ENCODE peak calls at places on chromosome 14, in nine cellular contexts. Y is IMR-90, L is stomach, X is spleen, N is HepG2, G is HCT116, M is prostate gland, F is A549, V is right lobe of liver. S is an unnamed sample. For H3K4me1, the result is how much of the 10 kb centered on the place peaks cover.

GRCh38 chr14:99663716-99664635 is 19.0 kb downstream of the HHIPL1 start:
- DNase-seq in Y (no peak), L (no peak), X (no peak), N (no peak), G (no peak), M (no peak), F (no peak), V (no peak), S (no peak)

GRCh38 chr14:28784262-28785021 is 17.9 kb downstream of the FOXG1 start:
- DNase-seq in Y (no peak), L (no peak), X (no peak), N (no peak), G (no peak), M (no peak), F (no peak), V (no peak), S (no peak)

GRCh38 chr14:95222151-95222631 is 64.9 kb upstream of the DICER1 start:
- DNase-seq in Y (peak), L (no peak), X (no peak), N (peak), G (no peak), M (no peak), F (no peak), V (no peak), S (no peak)

GRCh38 chr14:21231020-21231652 is 38.1 kb downstream of the HNRNPC start:
- DNase-seq in Y (no peak), L (no peak), X (no peak), N (no peak), G (no peak), M (no peak), F (no peak), V (no peak), S (no peak)

GRCh38 chr14:88825078-88825458 is 617 bp downstream of the TTC8 start:
- DNase-seq in Y (peak), L (no peak), X (no peak), N (no peak), G (no peak), M (no peak), F (peak), V (no peak), S (no peak)

GRCh38 chr14:89041245-89041585 is 216.8 kb downstream of the TTC8 start:
- DNase-seq in Y (no peak), L (peak), X (no peak), N (peak), G (peak), M (peak), F (no peak), V (peak), S (no peak)

GRCh38 chr14:20583908-20584307 is 3.9 kb downstream of the RNASE11 start:
- DNase-seq in Y (no peak), L (no peak), X (no peak), N (no peak), G (no peak), M (no peak), F (no peak), V (no peak), S (no peak)

GRCh38 chr14:91893659-91894058 is 26.3 kb upstream of the TC2N start:
- DNase-seq in Y (no peak), L (no peak), X (no peak), N (no peak), G (no peak), M (no peak), F (no peak), V (no peak), S (no peak)

GRCh38 chr14:79659995-79660975 is 551.0 kb downstream of the DIO2 start:
- DNase-seq in Y (no peak), L (no peak), X (no peak), N (no peak), G (no peak), M (no peak), F (no peak), V (no peak), S (no peak)

GRCh38 chr14:33904609-33905008 is 46.3 kb downstream of the EGLN3 start:
- DNase-seq in Y (no peak), L (no peak), X (no peak), N (no peak), G (no peak), M (no peak), F (no peak), V (no peak), S (no peak)

GRCh38 chr14:98470663-98471062 is 801.3 kb downstream of the BCL11B start:
- DNase-seq in Y (no peak), L (no peak), X (no peak), N (no peak), G (no peak), M (no peak), F (no peak), V (no peak), S (no peak)

GRCh38 chr14:105283028-105283427 is 17.8 kb downstream of the BRF1 start:
- DNase-seq in Y (no peak), L (no peak), X (no peak), N (no peak), G (no peak), M (no peak), F (no peak), V (no peak), S (no peak)

GRCh38 chr14:64762044-64763034 is 58.1 kb downstream of the PLEKHG3 start:
- DNase-seq in Y (peak), L (peak), X (peak), N (peak), G (peak), M (peak), F (peak), V (peak), S (peak)

GRCh38 chr14:52013984-52014600 is 24.7 kb downstream of the RTRAF start:
- DNase-seq in Y (no peak), L (no peak), X (no peak), N (no peak), G (no peak), M (no peak), F (peak), V (no peak), S (no peak)

GRCh38 chr14:32720927-32721326 is 217.8 kb upstream of the NPAS3 start:
- DNase-seq in Y (peak), L (no peak), X (no peak), N (no peak), G (no peak), M (no peak), F (no peak), V (no peak), S (no peak)

GRCh38 chr14:55889124-55889523 is 229.1 kb upstream of the PELI2 start:
- DNase-seq in Y (no peak), L (peak), X (no peak), N (no peak), G (no peak), M (peak), F (peak), V (no peak), S (no peak)

GRCh38 chr14:92794547-92794941 is 439 bp downstream of the GOLGA5 start:
- DNase-seq in Y (peak), L (no peak), X (no peak), N (no peak), G (no peak), M (no peak), F (no peak), V (no peak), S (no peak)

GRCh38 chr14:86311151-86311550 is 781.2 kb downstream of the FLRT2 start:
- DNase-seq in Y (no peak), L (no peak), X (no peak), N (no peak), G (no peak), M (no peak), F (no peak), V (no peak), S (no peak)

GRCh38 chr14:38342803-38343202 is 86.9 kb upstream of the CLEC14A start:
- DNase-seq in Y (peak), L (no peak), X (peak), N (no peak), G (no peak), M (no peak), F (no peak), V (no peak), S (no peak)

GRCh38 chr14:88879016-88879415 is 54.6 kb downstream of the TTC8 start:
- DNase-seq in Y (peak), L (no peak), X (no peak), N (no peak), G (no peak), M (no peak), F (no peak), V (no peak), S (no peak)

GRCh38 chr14:34536951-34537676 is 2.4 kb downstream of the EAPP start:
- DNase-seq in Y (peak), L (no peak), X (no peak), N (no peak), G (no peak), M (no peak), F (no peak), V (peak), S (no peak)

GRCh38 chr14:55245657-55246268 is 25.5 kb upstream of the FBXO34 start:
- DNase-seq in Y (peak), L (no peak), X (no peak), N (peak), G (peak), M (peak), F (no peak), V (no peak), S (no peak)

GRCh38 chr14:79585845-79586244 is 625.5 kb downstream of the DIO2 start:
- DNase-seq in Y (peak), L (no peak), X (no peak), N (no peak), G (no peak), M (no peak), F (no peak), V (no peak), S (no peak)

GRCh38 chr14:64701660-64702059 is 2.6 kb upstream of the PLEKHG3 start:
- DNase-seq in Y (no peak), L (no peak), X (no peak), N (no peak), G (no peak), M (no peak), F (no peak), V (no peak), S (no peak)

GRCh38 chr14:64680013-64680674 is 24.1 kb upstream of the PLEKHG3 start:
- DNase-seq in Y (no peak), L (peak), X (peak), N (no peak), G (no peak), M (peak), F (no peak), V (no peak), S (no peak)

GRCh38 chr14:105023791-105024480 is 3.1 kb upstream of the CDCA4 start:
- DNase-seq in Y (peak), L (no peak), X (no peak), N (no peak), G (peak), M (no peak), F (peak), V (no peak), S (no peak)

GRCh38 chr14:94129758-94130414 is 482 bp upstream of the IFI27L2 start:
- DNase-seq in Y (peak), L (no peak), X (no peak), N (no peak), G (peak), M (no peak), F (peak), V (no peak), S (peak)

DNA sequence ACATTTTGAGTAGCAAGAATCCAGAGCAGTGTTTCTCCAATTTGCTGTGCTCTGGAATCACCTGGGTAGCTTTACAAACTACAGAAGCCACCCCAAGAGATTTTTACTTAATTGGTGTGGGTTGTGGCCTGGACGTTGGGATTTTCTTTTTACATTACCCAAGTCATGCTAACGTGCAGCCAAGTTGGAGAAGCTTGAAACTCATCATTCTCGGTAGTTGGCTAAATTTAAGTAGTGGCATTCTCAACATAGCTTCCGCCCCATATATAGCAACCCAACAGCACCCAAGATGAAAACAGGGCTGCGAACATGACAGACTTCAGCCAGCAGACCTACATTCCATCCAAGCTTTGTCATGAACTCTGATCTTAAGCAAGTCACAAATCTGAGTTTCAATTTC is 25.0 kb downstream of the DAD1 start:
- DNase-seq in Y (no peak), L (no peak), X (no peak), N (no peak), G (no peak), M (no peak), F (no peak), V (no peak), S (no peak)
- H3K4me1 ChIP-seq in Y (under half), L (half or more), X (half or more), N (under half), G (under half), M (under half), F (under half), V (under half), S (under half)

GRCh38 chr14:73710737-73711136 is 3.4 kb downstream of the PNMA1 start:
- DNase-seq in Y (no peak), L (no peak), X (no peak), N (no peak), G (no peak), M (no peak), F (no peak), V (no peak), S (no peak)

GRCh38 chr14:73713206-73713803 is 879 bp downstream of the PNMA1 start:
- DNase-seq in Y (no peak), L (no peak), X (no peak), N (no peak), G (no peak), M (no peak), F (peak), V (no peak), S (no peak)

GRCh38 chr14:73712071-73712506 is 2.1 kb downstream of the PNMA1 start:
- DNase-seq in Y (peak), L (no peak), X (no peak), N (no peak), G (no peak), M (no peak), F (no peak), V (no peak), S (no peak)

GRCh38 chr14:73713804-73714655 is at the start of gene PNMA1:
- DNase-seq in Y (peak), L (peak), X (peak), N (peak), G (no peak), M (peak), F (peak), V (peak), S (peak)

DNA sequence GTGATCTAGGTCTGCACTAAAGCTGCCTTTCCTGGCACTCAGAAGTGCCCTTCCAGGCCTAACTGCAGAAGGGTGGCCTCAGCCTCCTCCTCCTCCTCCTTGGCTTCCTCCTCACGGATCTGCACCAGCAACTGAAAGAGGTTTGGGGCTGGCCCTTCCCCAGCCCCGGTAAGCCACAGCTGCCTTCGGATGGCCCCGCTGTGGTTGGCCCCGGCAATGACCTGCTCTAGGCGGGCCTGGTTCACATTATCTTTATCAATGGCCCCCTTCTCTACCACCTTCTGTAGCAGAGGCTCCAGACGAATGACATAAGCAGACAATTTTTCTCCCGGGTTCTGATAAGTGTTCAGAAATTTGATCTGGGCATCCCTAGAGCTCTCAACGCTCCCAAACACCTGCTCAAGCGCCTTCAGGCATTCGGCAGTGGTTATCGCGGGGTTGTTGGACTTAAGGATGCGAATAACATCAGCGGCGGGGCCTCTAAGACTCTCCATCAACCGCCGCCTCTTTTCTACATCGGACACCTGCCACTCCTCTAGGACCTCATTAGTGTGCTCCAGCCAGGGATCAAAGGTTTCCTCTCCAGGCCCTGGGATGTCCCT is 1.5 kb downstream of the PNMA1 start:
- DNase-seq in Y (peak), L (no peak), X (peak), N (no peak), G (no peak), M (no peak), F (no peak), V (no peak), S (no peak)
- TF ChIP-seq POLR2A in Y (no peak), L (no peak), X (no peak), N (no peak), G (no peak), M (no peak), F (no peak), V (no peak), S (no peak)

GRCh38 chr14:61754627-61755381 is 7.4 kb upstream of the SNAPC1 start:
- DNase-seq in Y (peak), L (no peak), X (no peak), N (no peak), G (no peak), M (no peak), F (no peak), V (no peak), S (no peak)
- H3K4me1 ChIP-seq in Y (under half), L (under half), X (under half), N (under half), G (under half), M (under half), F (under half), V (under half), S (under half)

DNA sequence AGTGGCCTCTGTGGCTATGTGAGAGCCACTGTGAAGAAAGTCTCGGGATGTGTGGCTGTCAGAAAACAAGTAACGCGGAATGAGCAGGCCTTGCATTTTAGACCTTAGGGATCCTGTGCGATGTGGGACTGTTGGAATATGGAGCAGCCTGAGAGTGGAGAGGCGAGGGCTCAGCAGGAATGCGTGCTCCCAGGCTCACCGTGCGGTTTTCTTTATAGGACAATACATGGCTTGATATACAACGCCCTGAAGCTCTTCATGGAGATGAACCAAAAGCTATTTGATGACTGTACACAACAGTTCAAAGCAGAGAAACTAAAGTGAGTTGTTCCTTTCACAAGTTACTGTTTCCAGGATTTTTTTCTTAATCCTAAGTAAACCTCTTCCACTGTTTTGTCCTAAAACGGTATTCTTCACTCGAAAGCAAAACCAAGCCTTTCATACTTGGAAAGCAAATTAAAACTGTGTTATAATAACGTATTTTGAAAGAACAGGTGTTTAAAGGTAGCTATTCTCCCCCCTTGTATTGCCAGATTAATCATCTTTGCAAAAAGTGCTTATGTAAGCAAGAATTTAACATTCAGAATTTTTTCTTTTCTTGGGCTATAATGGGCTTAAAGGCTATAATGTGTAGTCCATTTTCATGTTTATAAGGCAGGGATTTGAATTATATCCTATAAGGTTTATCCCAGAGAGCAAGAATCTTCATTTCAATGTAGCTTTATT is 54.8 kb upstream of the DYNC1H1 start:
- DNase-seq in Y (no peak), L (no peak), X (no peak), N (no peak), G (no peak), M (no peak), F (no peak), V (no peak), S (no peak)
- TF ChIP-seq POLR2A in Y (no peak), L (no peak), X (no peak), N (no peak), G (no peak), M (no peak), F (no peak), V (no peak), S (no peak)

GRCh38 chr14:68042002-68042401 is 222.4 kb downstream of the RAD51B start:
- DNase-seq in Y (no peak), L (no peak), X (no peak), N (no peak), G (no peak), M (no peak), F (no peak), V (no peak), S (no peak)

GRCh38 chr14:68039593-68039992 is 220.0 kb downstream of the RAD51B start:
- DNase-seq in Y (peak), L (no peak), X (no peak), N (no peak), G (no peak), M (no peak), F (no peak), V (no peak), S (no peak)

GRCh38 chr14:68043752-68044151 is 224.2 kb downstream of the RAD51B start:
- DNase-seq in Y (no peak), L (no peak), X (no peak), N (no peak), G (no peak), M (no peak), F (no peak), V (no peak), S (no peak)

GRCh38 chr14:68042591-68043210 is 223.1 kb downstream of the RAD51B start:
- DNase-seq in Y (no peak), L (no peak), X (no peak), N (no peak), G (no peak), M (peak), F (no peak), V (no peak), S (no peak)

DNA sequence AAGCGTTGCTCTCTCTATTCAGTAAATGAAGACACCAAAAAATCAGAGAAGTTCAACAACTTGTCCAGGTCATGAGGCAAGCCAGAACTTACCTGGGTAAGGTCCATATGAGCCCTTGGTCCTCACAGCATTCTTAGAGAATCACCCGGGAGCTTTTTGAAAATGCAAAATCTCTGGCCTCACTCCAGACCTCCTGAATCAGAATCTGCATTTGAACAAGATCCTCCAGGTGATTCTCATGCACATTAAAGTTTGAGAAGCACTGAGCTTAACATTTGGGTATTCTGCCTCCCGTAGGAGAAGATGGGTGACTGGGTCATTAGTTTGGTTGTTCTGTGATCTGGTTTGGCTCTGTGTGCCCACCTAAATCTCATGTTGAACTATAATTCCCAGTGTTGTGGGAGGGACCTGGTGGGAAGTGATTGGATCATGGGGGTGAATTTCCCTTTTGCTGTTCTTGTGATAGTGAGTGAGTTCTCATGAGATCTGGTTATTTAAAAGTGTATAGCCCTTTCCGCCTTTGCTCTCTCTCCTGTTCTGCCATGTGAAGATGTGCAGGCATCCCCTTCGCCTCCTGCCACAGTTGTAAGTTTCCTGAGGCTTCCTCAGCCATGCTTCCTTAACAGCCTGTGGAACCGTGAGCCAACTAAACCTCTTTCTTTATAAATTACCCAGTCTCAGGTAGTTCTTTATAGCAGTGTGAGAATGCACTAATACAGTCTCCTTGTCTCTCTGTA is 221.2 kb downstream of the RAD51B start:
- DNase-seq in Y (no peak), L (no peak), X (no peak), N (no peak), G (no peak), M (no peak), F (no peak), V (no peak), S (no peak)
- H3K4me1 ChIP-seq in Y (under half), L (under half), X (under half), N (under half), G (under half), M (under half), F (under half), V (under half), S (under half)

GRCh38 chr14:36111822-36112583 is 64.5 kb downstream of the PTCSC3 start:
- DNase-seq in Y (no peak), L (no peak), X (no peak), N (no peak), G (no peak), M (no peak), F (no peak), V (no peak), S (no peak)
- TF ChIP-seq POLR2A in Y (no peak), L (no peak), X (no peak), N (no peak), G (no peak), M (no peak), F (no peak), V (no peak), S (no peak)